ENCODE peak calls at places on chromosomes 12 and 14, in eight cellular contexts. One of them, this sample, is unnamed.

GRCh38 chr14:56555921-56556570 is 23.6 kb upstream of the TMEM260 start:
- DNase-seq in endothelial cell: no peak
- DNase-seq in fibroblast of the conjunctiva: peak
- DNase-seq in G401: peak
- DNase-seq in HuH-7: peak
- DNase-seq in pancreas: no peak
- DNase-seq in DMS53: peak
- DNase-seq in stimulated activated CD8-positive, alpha-beta memory T cell treated with anti-CD3 and anti-CD28 coated beads, Interleukin-15, amount 100 ng/mL, for 48 hours: no peak
- DNase-seq in this sample: peak

GRCh38 chr14:81209187-81209836 is 11.4 kb downstream of the GTF2A1 start:
- DNase-seq in endothelial cell: no peak
- DNase-seq in fibroblast of the conjunctiva: no peak
- DNase-seq in G401: no peak
- DNase-seq in HuH-7: no peak
- DNase-seq in pancreas: no peak
- DNase-seq in DMS53: no peak
- DNase-seq in stimulated activated CD8-positive, alpha-beta memory T cell treated with anti-CD3 and anti-CD28 coated beads, Interleukin-15, amount 100 ng/mL, for 48 hours: no peak
- DNase-seq in this sample: no peak

GRCh38 chr12:58774731-58775130 is 145.6 kb downstream of the LRIG3 start:
- DNase-seq in endothelial cell: no peak
- DNase-seq in fibroblast of the conjunctiva: no peak
- DNase-seq in G401: no peak
- DNase-seq in HuH-7: no peak
- DNase-seq in pancreas: no peak
- DNase-seq in DMS53: no peak
- DNase-seq in stimulated activated CD8-positive, alpha-beta memory T cell treated with anti-CD3 and anti-CD28 coated beads, Interleukin-15, amount 100 ng/mL, for 48 hours: no peak
- DNase-seq in this sample: no peak

GRCh38 chr14:105193916-105194782 is 13.0 kb upstream of the NUDT14 start:
- DNase-seq in endothelial cell: no peak
- DNase-seq in fibroblast of the conjunctiva: no peak
- DNase-seq in G401: no peak
- DNase-seq in HuH-7: no peak
- DNase-seq in pancreas: no peak
- DNase-seq in DMS53: peak
- DNase-seq in stimulated activated CD8-positive, alpha-beta memory T cell treated with anti-CD3 and anti-CD28 coated beads, Interleukin-15, amount 100 ng/mL, for 48 hours: peak
- DNase-seq in this sample: no peak

GRCh38 chr12:124861492-124861891 is 2.2 kb downstream of the SCARB1 start:
- DNase-seq in endothelial cell: no peak
- DNase-seq in fibroblast of the conjunctiva: peak
- DNase-seq in G401: peak
- DNase-seq in HuH-7: no peak
- DNase-seq in pancreas: no peak
- DNase-seq in DMS53: no peak
- DNase-seq in stimulated activated CD8-positive, alpha-beta memory T cell treated with anti-CD3 and anti-CD28 coated beads, Interleukin-15, amount 100 ng/mL, for 48 hours: no peak
- DNase-seq in this sample: peak

GRCh38 chr12:57518920-57519757 is 1.2 kb downstream of the DDIT3 start:
- DNase-seq in endothelial cell: no peak
- DNase-seq in fibroblast of the conjunctiva: peak
- DNase-seq in G401: no peak
- DNase-seq in HuH-7: peak
- DNase-seq in pancreas: no peak
- DNase-seq in DMS53: peak
- DNase-seq in stimulated activated CD8-positive, alpha-beta memory T cell treated with anti-CD3 and anti-CD28 coated beads, Interleukin-15, amount 100 ng/mL, for 48 hours: no peak
- DNase-seq in this sample: no peak

GRCh38 chr12:1847411-1847810 is 27.0 kb downstream of the LRTM2 start:
- DNase-seq in endothelial cell: no peak
- DNase-seq in fibroblast of the conjunctiva: no peak
- DNase-seq in G401: no peak
- DNase-seq in HuH-7: no peak
- DNase-seq in pancreas: no peak
- DNase-seq in DMS53: no peak
- DNase-seq in stimulated activated CD8-positive, alpha-beta memory T cell treated with anti-CD3 and anti-CD28 coated beads, Interleukin-15, amount 100 ng/mL, for 48 hours: no peak
- DNase-seq in this sample: no peak

GRCh38 chr12:129080821-129081220 is 227.5 kb downstream of the GLT1D1 start:
- DNase-seq in endothelial cell: no peak
- DNase-seq in fibroblast of the conjunctiva: no peak
- DNase-seq in G401: no peak
- DNase-seq in HuH-7: no peak
- DNase-seq in pancreas: no peak
- DNase-seq in DMS53: no peak
- DNase-seq in stimulated activated CD8-positive, alpha-beta memory T cell treated with anti-CD3 and anti-CD28 coated beads, Interleukin-15, amount 100 ng/mL, for 48 hours: no peak
- DNase-seq in this sample: no peak

GRCh38 chr12:130920119-130920703 is 33.5 kb upstream of the ADGRD1 start:
- DNase-seq in endothelial cell: no peak
- DNase-seq in fibroblast of the conjunctiva: no peak
- DNase-seq in G401: no peak
- DNase-seq in HuH-7: no peak
- DNase-seq in pancreas: no peak
- DNase-seq in DMS53: no peak
- DNase-seq in stimulated activated CD8-positive, alpha-beta memory T cell treated with anti-CD3 and anti-CD28 coated beads, Interleukin-15, amount 100 ng/mL, for 48 hours: no peak
- DNase-seq in this sample: no peak

GRCh38 chr12:123995023-123995422 is 22.0 kb downstream of the ZNF664 start:
- DNase-seq in endothelial cell: no peak
- DNase-seq in fibroblast of the conjunctiva: peak
- DNase-seq in G401: no peak
- DNase-seq in HuH-7: no peak
- DNase-seq in pancreas: no peak
- DNase-seq in DMS53: no peak
- DNase-seq in stimulated activated CD8-positive, alpha-beta memory T cell treated with anti-CD3 and anti-CD28 coated beads, Interleukin-15, amount 100 ng/mL, for 48 hours: no peak
- DNase-seq in this sample: no peak

GRCh38 chr12:70543444-70543843 is 93.8 kb downstream of the PTPRB start:
- DNase-seq in endothelial cell: no peak
- DNase-seq in fibroblast of the conjunctiva: peak
- DNase-seq in G401: no peak
- DNase-seq in HuH-7: no peak
- DNase-seq in pancreas: no peak
- DNase-seq in DMS53: peak
- DNase-seq in stimulated activated CD8-positive, alpha-beta memory T cell treated with anti-CD3 and anti-CD28 coated beads, Interleukin-15, amount 100 ng/mL, for 48 hours: no peak
- DNase-seq in this sample: no peak

GRCh38 chr12:85713368-85713767 is 122.8 kb downstream of the RASSF9 start:
- DNase-seq in endothelial cell: no peak
- DNase-seq in fibroblast of the conjunctiva: peak
- DNase-seq in G401: no peak
- DNase-seq in HuH-7: no peak
- DNase-seq in pancreas: no peak
- DNase-seq in DMS53: no peak
- DNase-seq in stimulated activated CD8-positive, alpha-beta memory T cell treated with anti-CD3 and anti-CD28 coated beads, Interleukin-15, amount 100 ng/mL, for 48 hours: no peak
- DNase-seq in this sample: no peak

This sample was measured in T47D.